ENCODE peak calls at places on chromosome 7, in ten cellular contexts. Y is choroid plexus epithelial cell; F is NCI-H1417; I is stimulated activated CD8-positive, alpha-beta memory T cell treated with anti-CD3 and anti-CD28 coated beads, Interleukin-12 subunit alpha, Interleukin-12 subunit beta, amount 100 ng/mL, for 1 hour; U is frontal cortex; X is EL; M is NB4; S is activated CD4-positive, alpha-beta T cell treated with anti-CD3 and anti-CD28 coated beads, Interleukin-2, amount 50 U/mL, for 4 hours; T is astrocyte of the spinal cord; H is posterior vena cava. Z is an unnamed sample.

GRCh38 chr7:19215421-19215820 is 70.2 kb upstream of the FERD3L start:
- DNase-seq in Y (peak; percentile 94), H (no peak), U (no peak), F (no peak), T (peak; percentile 93), S (no peak), X (peak; percentile 72), M (no peak), I (no peak), Z (peak; percentile 58)

GRCh38 chr7:131554880-131555516 is 1.4 kb downstream of the PODXL start:
- DNase-seq in X (no peak), M (no peak), F (no peak), S (no peak), U (no peak), H (no peak), Y (no peak), T (no peak), I (no peak), Z (no peak)

GRCh38 chr7:157138101-157138423 is 664 bp upstream of the UBE3C start:
- DNase-seq in U (no peak), S (no peak), F (no peak), Y (no peak), T (no peak), I (no peak), X (no peak), H (no peak), M (no peak), Z (no peak)

GRCh38 chr7:29328050-29328449 is 133.5 kb downstream of the CHN2 start:
- DNase-seq in Y (peak; percentile 13), U (no peak), T (no peak), M (no peak), F (no peak), X (no peak), S (no peak), I (no peak), H (no peak), Z (no peak)

GRCh38 chr7:155857141-155857540 is 44.9 kb upstream of the SHH start:
- DNase-seq in X (no peak), I (no peak), Y (no peak), T (no peak), M (no peak), F (no peak), H (no peak), U (no peak), S (no peak), Z (no peak)

GRCh38 chr7:150972746-150973145 is 5.4 kb downstream of the KCNH2 start:
- DNase-seq in S (no peak), F (peak; percentile 16), U (no peak), Y (no peak), M (no peak), I (no peak), X (no peak), T (no peak), H (no peak), Z (no peak)

GRCh38 chr7:24587853-24588252 is 14.6 kb downstream of the PALS2 start:
- DNase-seq in X (peak; percentile 9), U (no peak), H (no peak), S (peak; percentile 45), F (peak; percentile 38), I (no peak), Y (peak; percentile 30), M (peak; percentile 56), T (no peak), Z (peak; percentile 32)

GRCh38 chr7:133512560-133512959 is 259.7 kb downstream of the EXOC4 start:
- DNase-seq in T (peak; percentile 94), U (no peak), X (peak; percentile 81), F (no peak), Y (peak; percentile 94), M (no peak), I (no peak), S (no peak), H (no peak), Z (peak; percentile 97)

Z was measured in M059J.